ENCODE peak calls at places on chromosomes 13 and 19, in nine cellular contexts. H, B, U, I, K, J, F, X and A are unnamed samples.

GRCh38 chr13:75687145-75687763 is 51.1 kb downstream of the LMO7 start:
- DNase-seq in H (no peak), B (peak), U (no peak), K (peak), I (no peak), J (no peak), F (peak), X (no peak), A (no peak)

GRCh38 chr19:35268546-35269424 is at the start of gene USF2:
- DNase-seq in F (peak), H (peak), I (peak), X (peak), K (peak), J (peak), B (peak), U (peak), A (peak)

GRCh38 chr13:98405107-98405571 is 171.8 kb downstream of the STK24 start:
- DNase-seq in I (no peak), X (no peak), F (peak), K (peak), U (peak), B (peak), H (peak), J (peak), A (no peak)

GRCh38 chr13:91722267-91722884 is 324.0 kb downstream of the GPC5 start:
- DNase-seq in I (no peak), H (no peak), F (peak), U (peak), X (no peak), J (no peak), B (no peak), K (peak), A (no peak)

GRCh38 chr19:56199686-56200085 is 2.1 kb upstream of the ZSCAN5B start:
- DNase-seq in U (no peak), F (no peak), B (no peak), J (no peak), X (no peak), I (no peak), K (no peak), H (no peak), A (no peak)

GRCh38 chr19:38912600-38913514 is 871 bp upstream of the CCER2 start:
- DNase-seq in X (no peak), K (no peak), F (no peak), U (no peak), J (no peak), B (no peak), H (no peak), I (no peak), A (peak)

GRCh38 chr13:23378009-23378632 is 55.4 kb downstream of the SACS start:
- DNase-seq in X (no peak), I (no peak), K (no peak), B (peak), H (no peak), J (no peak), U (peak), F (peak), A (peak)

GRCh38 chr19:35868172-35868822 is at the start of gene APLP1:
- DNase-seq in B (peak), J (peak), X (no peak), U (peak), H (peak), K (peak), I (peak), F (peak), A (peak)

GRCh38 chr19:51002542-51003311 is 1.3 kb upstream of the KLK8 start:
- DNase-seq in K (peak), B (no peak), F (peak), H (peak), J (no peak), U (no peak), I (peak), X (peak), A (peak)

GRCh38 chr19:7900931-7901330 is 2.7 kb upstream of the MAP2K7 start:
- DNase-seq in H (no peak), K (no peak), J (no peak), U (no peak), I (no peak), B (no peak), X (no peak), F (no peak), A (no peak)

GRCh38 chr19:39264306-39265290 is 3.6 kb upstream of the IFNL2 start:
- DNase-seq in J (no peak), X (no peak), U (no peak), H (peak), K (peak), F (peak), I (peak), B (no peak), A (no peak)

GRCh38 chr19:45769821-45770191 is 754 bp upstream of the SIX5 start:
- DNase-seq in F (peak), B (peak), K (no peak), U (peak), X (no peak), J (peak), I (peak), H (no peak), A (peak)

GRCh38 chr13:73894995-73895571 is 239.1 kb downstream of the KLF12 start:
- DNase-seq in H (no peak), B (no peak), X (no peak), J (no peak), I (no peak), U (no peak), F (no peak), K (no peak), A (no peak)

GRCh38 chr19:13094771-13095392 is 7.8 kb downstream of the LYL1 start:
- DNase-seq in X (no peak), J (no peak), I (no peak), H (no peak), B (no peak), F (peak), K (no peak), U (no peak), A (no peak)

GRCh38 chr19:53881482-53882390 is at the start of gene PRKCG:
- DNase-seq in F (peak), H (peak), X (peak), K (peak), I (peak), B (no peak), U (no peak), J (peak), A (no peak)

GRCh38 chr19:4501005-4501591 is 17.2 kb downstream of the PLIN4 start:
- DNase-seq in B (no peak), K (no peak), H (no peak), F (no peak), X (no peak), U (no peak), J (no peak), I (peak), A (no peak)

GRCh38 chr13:48505597-48506091 is 27.2 kb downstream of the RCBTB2 start:
- DNase-seq in J (no peak), B (peak), U (peak), K (no peak), H (no peak), I (no peak), X (no peak), F (no peak), A (peak)

GRCh38 chr19:43776285-43776684 is 4.5 kb downstream of the KCNN4 start:
- DNase-seq in B (no peak), I (no peak), X (no peak), J (no peak), H (no peak), F (no peak), U (no peak), K (no peak), A (no peak)

GRCh38 chr13:23321534-23322241 is 111.8 kb downstream of the SACS start:
- DNase-seq in B (peak), U (no peak), K (no peak), X (no peak), J (peak), H (no peak), F (no peak), I (no peak), A (peak)

GRCh38 chr19:46714523-46715106 is 2.3 kb downstream of the PRKD2 start:
- DNase-seq in I (no peak), J (no peak), U (no peak), X (no peak), H (no peak), F (no peak), B (no peak), K (no peak), A (no peak)

GRCh38 chr19:16497042-16497441 is 848 bp downstream of the C19orf44 start:
- DNase-seq in J (no peak), X (no peak), H (no peak), B (no peak), U (no peak), K (no peak), I (no peak), F (no peak), A (peak)

GRCh38 chr13:65830411-65831172 is 1399.5 kb downstream of the PCDH9 start:
- DNase-seq in X (no peak), K (no peak), B (no peak), U (no peak), I (no peak), J (no peak), F (no peak), H (no peak), A (no peak)

GRCh38 chr19:39448271-39448670 is 2.9 kb downstream of the SUPT5H start:
- DNase-seq in I (no peak), U (no peak), B (peak), K (no peak), H (no peak), X (no peak), F (no peak), J (no peak), A (no peak)

GRCh38 chr19:11767633-11768133 is 883 bp downstream of the ZNF441 start:
- DNase-seq in B (peak), I (peak), J (peak), F (peak), X (no peak), H (no peak), K (peak), U (no peak), A (peak)

GRCh38 chr13:21670883-21671792 is at the start of gene FGF9:
- DNase-seq in X (peak), F (peak), H (peak), B (peak), K (peak), I (peak), U (peak), J (peak), A (peak)

GRCh38 chr13:61162106-61162505 is 253.5 kb downstream of the PCDH20 start:
- DNase-seq in F (no peak), X (no peak), H (no peak), I (no peak), K (no peak), B (no peak), U (no peak), J (no peak), A (no peak)

GRCh38 chr19:33561261-33561660 is 39.7 kb upstream of the PEPD start:
- DNase-seq in B (no peak), X (no peak), H (no peak), J (no peak), U (no peak), F (no peak), K (no peak), I (peak), A (no peak)

GRCh38 chr13:98910501-98910951 is 67.3 kb downstream of the DOCK9 start:
- DNase-seq in B (peak), J (no peak), I (no peak), K (no peak), U (no peak), F (no peak), X (no peak), H (no peak), A (peak)

GRCh38 chr19:5434970-5435641 is 20.1 kb upstream of the ZNRF4 start:
- DNase-seq in J (peak), B (peak), X (no peak), I (no peak), K (no peak), H (no peak), F (no peak), U (no peak), A (peak)

GRCh38 chr13:35157143-35157755 is 215.2 kb downstream of the NBEA start:
- DNase-seq in H (peak), B (peak), K (peak), J (no peak), U (peak), I (no peak), F (peak), X (no peak), A (peak)

GRCh38 chr19:1941146-1942077 is at the start of gene CSNK1G2:
- DNase-seq in U (no peak), B (no peak), H (no peak), I (no peak), J (no peak), X (no peak), F (no peak), K (no peak), A (no peak)

GRCh38 chr13:65307056-65307455 is 1923.1 kb downstream of the PCDH9 start:
- DNase-seq in J (no peak), U (no peak), H (no peak), I (no peak), X (no peak), F (no peak), K (no peak), B (no peak), A (no peak)

GRCh38 chr13:30049692-30050091 is 199.3 kb upstream of the UBL3 start:
- DNase-seq in K (peak), U (no peak), I (no peak), F (no peak), B (no peak), J (no peak), X (no peak), H (no peak), A (no peak)

GRCh38 chr13:105177265-105177900 is 1358.1 kb downstream of the EFNB2 start:
- DNase-seq in J (no peak), F (no peak), X (no peak), B (no peak), U (peak), K (no peak), I (no peak), H (no peak), A (no peak)

GRCh38 chr13:34414616-34415015 is 527.5 kb upstream of the NBEA start:
- DNase-seq in H (no peak), X (no peak), J (no peak), B (no peak), I (no peak), K (no peak), U (no peak), F (no peak), A (no peak)

GRCh38 chr13:97879646-97880297 is 73.7 kb upstream of the IPO5 start:
- DNase-seq in U (no peak), B (peak), I (no peak), K (no peak), J (no peak), H (no peak), F (peak), X (no peak), A (peak)

GRCh38 chr13:31055589-31055988 is 106.1 kb downstream of the HSPH1 start:
- DNase-seq in J (no peak), U (no peak), K (no peak), B (no peak), H (no peak), X (no peak), I (no peak), F (no peak), A (no peak)

GRCh38 chr13:101121608-101122007 is 294.7 kb downstream of the NALCN start:
- DNase-seq in I (no peak), H (no peak), U (no peak), B (no peak), J (no peak), K (no peak), X (no peak), F (peak), A (no peak)